ENCODE peak calls at places on chromosomes 13 and 19, in five cellular contexts. H is Peyer's patch, C is lower leg skin, I is uterus, S is suprapubic skin. K is an unnamed sample.

GRCh38 chr19:55082023-55082851 is 6.6 kb downstream of the EPS8L1 start:
- DNase-seq in H (no peak), S (no peak), C (no peak), I (no peak), K (no peak)

GRCh38 chr19:6685482-6685881 is 15.5 kb upstream of the TNFSF14 start:
- DNase-seq in H (no peak), S (no peak), C (no peak), I (no peak), K (no peak)

GRCh38 chr13:75968103-75968838 is 332.1 kb downstream of the LMO7 start:
- DNase-seq in I (no peak), H (no peak), S (no peak), C (no peak), K (no peak)

GRCh38 chr13:110457361-110457760 is 104.2 kb downstream of the RAB20 start:
- DNase-seq in S (no peak), H (no peak), I (no peak), C (no peak), K (no peak)

GRCh38 chr19:41449865-41450178 is 6.9 kb downstream of the ERICH4 start:
- DNase-seq in H (no peak), C (peak), S (no peak), I (no peak), K (no peak)

GRCh38 chr13:31138515-31138914 is 23.2 kb downstream of the HSPH1 start:
- DNase-seq in I (no peak), C (no peak), H (no peak), S (no peak), K (no peak)

GRCh38 chr13:110270507-110270906 is 36.5 kb downstream of the COL4A1 start:
- DNase-seq in H (peak), C (peak), I (peak), S (no peak), K (no peak)

GRCh38 chr13:78660130-78660857 is 1.3 kb upstream of the OBI1 start:
- DNase-seq in S (no peak), H (peak), C (no peak), I (no peak), K (no peak)

GRCh38 chr19:344625-345319 is at the start of gene MIER2:
- DNase-seq in C (peak), I (peak), H (peak), S (no peak), K (peak)

GRCh38 chr13:48653074-48654054 is at the start of gene CYSLTR2:
- DNase-seq in H (no peak), C (no peak), S (no peak), I (no peak), K (no peak)

GRCh38 chr19:33227242-33227650 is 1.6 kb upstream of the SLC7A10 start:
- DNase-seq in H (no peak), S (no peak), C (no peak), I (no peak), K (no peak)
- H3K4me3 ChIP-seq in H (no peak), S (peak), C (no peak), I (no peak), K (no peak)

GRCh38 chr13:29136341-29136740 is 316.2 kb downstream of the MTUS2 start:
- DNase-seq in S (no peak), H (no peak), I (no peak), C (no peak), K (no peak)
- TF ChIP-seq POLR2A in S (no peak), H (no peak), I (no peak), C (no peak), K (no peak)

GRCh38 chr19:52991484-52991883 is 22.2 kb upstream of the ERVV-1 start:
- DNase-seq in H (no peak), I (no peak), C (peak), S (no peak), K (no peak)

GRCh38 chr19:52993342-52994178 is 20.2 kb upstream of the ERVV-1 start:
- DNase-seq in I (peak), H (peak), C (peak), S (peak), K (peak)

GRCh38 chr19:52991021-52991420 is 22.7 kb upstream of the ERVV-1 start:
- DNase-seq in S (no peak), H (no peak), C (no peak), I (no peak), K (no peak)

GRCh38 chr19:52995711-52996110 is 18.0 kb upstream of the ERVV-1 start:
- DNase-seq in H (no peak), S (no peak), C (no peak), I (no peak), K (no peak)

GRCh38 chr19:52992109-52993004 is 21.4 kb upstream of the ERVV-1 start:
- DNase-seq in I (peak), C (peak), H (peak), S (no peak), K (peak)
- H3K4me3 ChIP-seq in I (peak), C (peak), H (peak), S (peak), K (no peak)

DNA sequence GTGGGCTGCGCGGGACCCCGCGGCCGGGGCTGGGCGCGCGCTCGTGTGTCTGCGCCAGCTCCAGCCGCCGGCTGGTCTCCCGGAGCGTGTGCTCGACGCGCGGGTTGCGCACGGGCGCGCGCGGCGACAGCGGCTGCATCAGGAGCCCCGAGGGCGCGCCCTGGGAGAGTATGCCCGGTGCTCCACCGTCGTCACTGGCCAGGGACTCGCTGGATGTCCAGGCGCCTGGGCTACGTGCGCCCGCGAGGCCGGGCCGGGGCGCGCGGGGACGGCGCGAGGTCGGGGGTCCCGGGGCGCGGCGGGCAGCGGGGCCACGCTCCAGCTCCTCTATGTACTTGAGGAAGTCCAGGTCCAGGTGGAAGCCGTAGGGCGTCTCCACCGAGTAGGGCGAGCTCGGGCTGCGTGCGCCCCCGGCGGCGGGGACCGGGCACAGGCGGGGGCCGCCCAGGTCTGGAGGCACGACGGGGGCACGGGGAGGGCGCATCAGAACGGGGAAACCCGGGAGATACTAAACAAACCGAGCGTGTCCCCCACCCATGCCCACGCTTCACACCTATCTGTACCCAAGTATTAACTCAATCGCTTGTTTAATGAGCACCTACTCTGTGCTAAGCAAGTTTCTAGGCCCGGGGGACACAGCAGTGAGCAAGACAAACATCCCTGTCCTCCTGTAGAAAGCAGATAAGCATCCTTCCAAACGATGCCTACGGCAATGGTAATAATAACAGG is 7.6 kb downstream of the KANK3 start:
- DNase-seq in S (no peak), H (peak), C (no peak), I (no peak), K (no peak)
- TF ChIP-seq POLR2A in S (no peak), H (no peak), C (no peak), I (no peak), K (no peak)

DNA sequence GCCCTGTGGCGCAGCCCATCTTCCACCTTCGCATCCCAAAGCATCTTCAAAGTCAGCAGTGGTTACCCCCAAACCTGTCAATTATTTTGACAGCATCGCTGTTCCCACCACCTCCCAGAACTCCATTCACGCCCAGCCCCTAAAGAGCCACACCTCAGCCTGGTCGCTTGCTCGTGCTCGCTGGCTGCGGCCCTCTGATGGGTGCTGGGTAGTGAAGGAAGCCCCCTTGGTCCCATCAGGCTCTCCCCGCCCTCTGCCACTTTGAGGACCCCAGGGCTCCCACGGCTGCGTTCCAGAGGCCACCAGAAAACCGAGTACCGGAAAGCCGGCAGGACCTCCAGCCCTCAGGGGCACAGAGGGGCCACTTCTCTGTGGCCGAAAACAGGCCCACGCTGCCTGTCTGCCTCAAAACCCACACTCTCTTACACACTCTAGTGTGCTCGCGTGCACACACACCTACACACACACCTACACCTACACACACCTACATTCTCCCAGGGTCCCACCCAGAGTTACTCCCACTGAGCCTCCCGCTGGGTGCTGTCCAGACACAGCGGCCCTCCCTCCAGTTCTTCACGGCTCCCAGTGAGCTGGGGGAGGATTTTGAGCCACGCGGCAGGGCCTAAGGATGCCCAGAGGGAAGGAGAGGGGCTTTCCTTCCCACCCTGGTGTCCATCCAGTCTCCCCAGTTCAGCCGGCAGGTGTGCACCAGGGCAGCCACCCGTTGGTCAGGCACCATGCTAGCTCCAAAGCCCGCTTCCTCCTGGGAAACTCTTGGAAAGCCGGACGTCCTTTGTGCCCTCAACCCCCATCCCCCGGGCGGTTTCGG is 1.9 kb downstream of the VSTM2B start:
- DNase-seq in C (no peak), H (no peak), I (no peak), S (no peak), K (no peak)
- H3K4me3 ChIP-seq in C (no peak), H (no peak), I (no peak), S (peak), K (no peak)

GRCh38 chr19:3448616-3449334 is 31.6 kb downstream of the SMIM24 start:
- DNase-seq in C (no peak), H (no peak), S (no peak), I (no peak), K (no peak)
- TF ChIP-seq POLR2A in C (no peak), H (no peak), S (no peak), I (no peak), K (no peak)

DNA sequence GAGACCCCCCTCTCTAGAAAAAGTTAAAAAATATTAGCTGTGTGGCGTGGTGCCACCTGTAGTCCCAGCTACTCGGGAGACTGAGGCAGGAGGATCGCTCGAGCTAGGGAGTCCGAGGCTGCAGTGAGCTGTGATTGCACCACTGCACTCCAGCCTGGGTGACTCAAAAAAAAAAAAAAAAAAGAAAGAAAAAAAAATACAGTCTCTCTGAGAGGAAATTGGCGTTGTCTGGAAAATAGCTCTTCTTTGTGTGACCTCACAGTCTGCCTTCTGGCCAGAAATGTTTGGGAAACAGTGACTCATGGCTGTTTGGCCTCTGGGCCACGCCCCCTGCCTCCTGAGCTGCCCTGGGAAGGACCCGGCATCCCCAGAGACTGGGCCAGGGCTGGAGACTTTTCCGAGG is 10.7 kb downstream of the MARCHF2 start:
- DNase-seq in S (peak), H (peak), C (peak), I (peak), K (peak)
- H3K4me3 ChIP-seq in S (peak), H (no peak), C (no peak), I (no peak), K (no peak)

DNA sequence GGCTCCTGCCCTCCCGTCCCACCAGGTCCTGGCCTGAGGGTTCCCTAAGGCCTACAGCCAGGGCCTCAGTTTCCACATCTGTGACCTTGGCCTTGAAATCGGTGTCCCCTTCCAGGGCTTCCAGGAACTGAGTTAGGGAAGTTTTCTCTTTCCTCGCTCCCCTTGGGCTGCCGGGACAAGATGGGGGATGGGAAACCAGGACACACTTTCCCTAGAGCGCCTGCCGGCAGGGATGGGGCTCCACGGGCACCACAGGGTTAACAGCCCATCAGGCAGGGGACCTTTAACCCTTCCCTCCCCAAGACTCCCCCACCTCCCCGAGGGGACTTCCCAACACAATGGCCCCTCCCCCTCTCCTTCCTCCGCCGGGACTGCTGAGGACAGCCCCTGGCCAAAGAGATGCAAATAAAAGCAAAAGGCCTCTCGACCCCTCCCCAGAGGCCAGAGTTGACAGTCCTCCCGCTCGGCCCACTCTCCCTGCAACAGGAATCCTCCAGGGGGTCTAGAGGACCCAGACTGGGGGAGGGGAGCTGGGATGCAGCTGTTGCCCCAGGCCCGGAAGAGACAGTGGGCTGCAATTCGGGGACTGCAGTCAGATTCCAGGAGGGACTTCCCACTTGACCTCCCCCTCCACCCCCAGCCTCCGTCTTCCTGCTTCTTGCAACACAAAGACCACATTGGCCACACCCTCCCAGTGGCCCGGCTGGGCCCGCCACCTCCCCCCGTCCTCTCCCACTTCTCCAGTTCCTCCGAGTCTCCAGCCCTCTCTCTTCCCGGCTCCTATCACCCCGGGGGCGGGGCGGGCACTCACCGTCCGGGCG is 3.4 kb downstream of the BBC3 start:
- DNase-seq in C (peak), S (peak), I (peak), H (peak), K (peak)
- TF ChIP-seq POLR2A in C (no peak), S (no peak), I (peak), H (no peak), K (peak)

K was measured in body of pancreas.